ENCODE peak calls at places on chromosomes 12 and 14, in ten cellular contexts. One of them, this sample, is unnamed.
A peak's percentile ranks its signal among the peaks of the same experiment; 100 is the strongest.

GRCh38 chr12:117036547-117036946 is 62.7 kb downstream of the TESC start:
- DNase-seq in cardiac muscle cell: no peak
- DNase-seq in type B pancreatic cell: no peak
- DNase-seq in adrenal gland: no peak
- DNase-seq in hepatocyte: no peak
- DNase-seq in Panc1: no peak
- DNase-seq in epithelial cell of esophagus: no peak
- DNase-seq in heart left ventricle: peak; percentile 15
- DNase-seq in AG10803: no peak
- DNase-seq in tibial nerve: no peak
- DNase-seq in this sample: no peak

GRCh38 chr12:131801254-131801866 is 26.8 kb upstream of the MMP17 start:
- DNase-seq in hepatocyte: no peak
- DNase-seq in cardiac muscle cell: no peak
- DNase-seq in AG10803: no peak
- DNase-seq in Panc1: no peak
- DNase-seq in heart left ventricle: no peak
- DNase-seq in adrenal gland: no peak
- DNase-seq in epithelial cell of esophagus: no peak
- DNase-seq in type B pancreatic cell: no peak
- DNase-seq in tibial nerve: no peak
- DNase-seq in this sample: no peak

GRCh38 chr14:28772613-28773012 is 6.0 kb downstream of the FOXG1 start:
- DNase-seq in AG10803: no peak
- DNase-seq in heart left ventricle: no peak
- DNase-seq in type B pancreatic cell: no peak
- DNase-seq in Panc1: no peak
- DNase-seq in epithelial cell of esophagus: no peak
- DNase-seq in hepatocyte: no peak
- DNase-seq in adrenal gland: no peak
- DNase-seq in cardiac muscle cell: no peak
- DNase-seq in tibial nerve: no peak
- DNase-seq in this sample: no peak

GRCh38 chr12:70186436-70186835 is 56.8 kb upstream of the CNOT2 start:
- DNase-seq in type B pancreatic cell: no peak
- DNase-seq in cardiac muscle cell: no peak
- DNase-seq in hepatocyte: no peak
- DNase-seq in heart left ventricle: no peak
- DNase-seq in Panc1: no peak
- DNase-seq in tibial nerve: no peak
- DNase-seq in epithelial cell of esophagus: no peak
- DNase-seq in adrenal gland: no peak
- DNase-seq in AG10803: no peak
- DNase-seq in this sample: no peak

GRCh38 chr12:119274636-119275065 is 59.9 kb upstream of the CCDC60 start:
- DNase-seq in heart left ventricle: no peak
- DNase-seq in type B pancreatic cell: no peak
- DNase-seq in Panc1: no peak
- DNase-seq in AG10803: no peak
- DNase-seq in epithelial cell of esophagus: no peak
- DNase-seq in adrenal gland: no peak
- DNase-seq in hepatocyte: no peak
- DNase-seq in tibial nerve: no peak
- DNase-seq in cardiac muscle cell: no peak
- DNase-seq in this sample: no peak

GRCh38 chr12:116959845-116960514 is 49.2 kb downstream of the FBXW8 start:
- DNase-seq in tibial nerve: no peak
- DNase-seq in cardiac muscle cell: no peak
- DNase-seq in hepatocyte: no peak
- DNase-seq in Panc1: no peak
- DNase-seq in heart left ventricle: no peak
- DNase-seq in adrenal gland: no peak
- DNase-seq in type B pancreatic cell: no peak
- DNase-seq in epithelial cell of esophagus: peak; percentile 19
- DNase-seq in AG10803: no peak
- DNase-seq in this sample: no peak

GRCh38 chr14:45891417-45892080 is 638.5 kb upstream of the MIS18BP1 start:
- DNase-seq in tibial nerve: no peak
- DNase-seq in Panc1: no peak
- DNase-seq in hepatocyte: peak; percentile 51
- DNase-seq in epithelial cell of esophagus: peak; percentile 75
- DNase-seq in adrenal gland: peak; percentile 16
- DNase-seq in cardiac muscle cell: no peak
- DNase-seq in AG10803: no peak
- DNase-seq in type B pancreatic cell: no peak
- DNase-seq in heart left ventricle: no peak
- DNase-seq in this sample: peak; percentile 2

GRCh38 chr14:99254391-99255009 is 17.5 kb downstream of the BCL11B start:
- DNase-seq in cardiac muscle cell: no peak
- DNase-seq in AG10803: no peak
- DNase-seq in epithelial cell of esophagus: no peak
- DNase-seq in adrenal gland: no peak
- DNase-seq in tibial nerve: no peak
- DNase-seq in type B pancreatic cell: no peak
- DNase-seq in hepatocyte: no peak
- DNase-seq in Panc1: no peak
- DNase-seq in heart left ventricle: no peak
- DNase-seq in this sample: no peak

GRCh38 chr12:93456077-93456476 is 11.2 kb upstream of the MRPL42 start:
- DNase-seq in type B pancreatic cell: no peak
- DNase-seq in Panc1: no peak
- DNase-seq in tibial nerve: no peak
- DNase-seq in heart left ventricle: no peak
- DNase-seq in epithelial cell of esophagus: no peak
- DNase-seq in AG10803: no peak
- DNase-seq in cardiac muscle cell: no peak
- DNase-seq in adrenal gland: no peak
- DNase-seq in hepatocyte: no peak
- DNase-seq in this sample: no peak

GRCh38 chr12:42135264-42135814 is 9.3 kb downstream of the GXYLT1 start:
- DNase-seq in Panc1: no peak
- DNase-seq in heart left ventricle: no peak
- DNase-seq in adrenal gland: no peak
- DNase-seq in AG10803: peak; percentile 73
- DNase-seq in cardiac muscle cell: peak; percentile 82
- DNase-seq in epithelial cell of esophagus: peak; percentile 81
- DNase-seq in tibial nerve: no peak
- DNase-seq in hepatocyte: no peak
- DNase-seq in type B pancreatic cell: no peak
- DNase-seq in this sample: no peak

GRCh38 chr12:49983892-49984291 is 11.1 kb downstream of the AQP6 start:
- DNase-seq in adrenal gland: no peak
- DNase-seq in cardiac muscle cell: peak; percentile 92
- DNase-seq in tibial nerve: no peak
- DNase-seq in type B pancreatic cell: no peak
- DNase-seq in AG10803: peak; percentile 73
- DNase-seq in hepatocyte: peak; percentile 78
- DNase-seq in heart left ventricle: no peak
- DNase-seq in epithelial cell of esophagus: peak; percentile 68
- DNase-seq in Panc1: no peak
- DNase-seq in this sample: no peak

GRCh38 chr12:4978737-4979136 is 64.9 kb upstream of the KCNA5 start:
- DNase-seq in adrenal gland: no peak
- DNase-seq in type B pancreatic cell: no peak
- DNase-seq in Panc1: no peak
- DNase-seq in AG10803: peak; percentile 6
- DNase-seq in heart left ventricle: no peak
- DNase-seq in tibial nerve: no peak
- DNase-seq in cardiac muscle cell: no peak
- DNase-seq in hepatocyte: no peak
- DNase-seq in epithelial cell of esophagus: no peak
- DNase-seq in this sample: no peak

GRCh38 chr12:89856431-89856830 is 147.8 kb upstream of the ATP2B1 start:
- DNase-seq in epithelial cell of esophagus: peak; percentile 68
- DNase-seq in tibial nerve: no peak
- DNase-seq in AG10803: peak; percentile 75
- DNase-seq in heart left ventricle: no peak
- DNase-seq in adrenal gland: no peak
- DNase-seq in type B pancreatic cell: no peak
- DNase-seq in Panc1: no peak
- DNase-seq in hepatocyte: no peak
- DNase-seq in cardiac muscle cell: peak; percentile 94
- DNase-seq in this sample: no peak

DNA sequence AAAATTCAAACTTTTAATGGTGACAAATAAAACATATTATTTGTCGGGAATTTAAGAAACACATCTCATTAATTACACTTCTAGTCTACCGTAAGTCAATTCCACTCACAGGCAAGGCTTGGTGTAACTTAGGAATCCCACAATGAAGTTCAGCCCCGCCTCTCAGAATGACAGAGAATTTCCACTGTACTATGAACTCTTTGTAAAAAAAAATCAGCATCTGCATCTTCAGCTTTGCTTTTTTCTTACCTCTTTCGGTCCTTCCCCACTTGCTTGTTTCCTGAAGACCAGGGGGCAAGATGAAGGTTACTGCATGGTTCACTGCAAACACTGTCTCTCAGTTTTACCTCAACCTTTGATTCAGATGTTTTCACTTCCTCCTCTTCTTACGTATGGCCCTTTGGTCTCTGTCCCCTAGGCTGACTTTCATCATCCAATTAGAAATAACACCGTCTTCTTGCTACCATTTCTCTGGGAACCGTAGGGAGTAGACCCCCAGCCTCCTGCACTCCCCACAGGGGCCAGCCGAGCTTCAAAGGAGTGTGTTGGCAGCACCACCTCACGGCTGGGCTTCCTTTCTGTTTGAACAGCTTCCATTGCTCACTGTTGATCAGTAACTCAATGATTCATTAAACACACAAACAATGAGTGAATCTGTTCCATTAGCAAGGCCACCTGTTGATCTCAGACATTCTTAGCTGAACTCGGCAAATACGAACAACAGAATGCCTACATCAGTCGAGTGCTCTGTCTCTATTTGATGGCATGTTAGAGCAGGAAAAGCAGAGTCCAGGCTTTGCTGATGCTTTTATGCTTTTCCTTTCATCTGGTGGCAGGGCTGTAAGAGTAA is 343.0 kb downstream of the BMP4 start:
- DNase-seq in hepatocyte: peak; percentile 71
- DNase-seq in tibial nerve: no peak
- DNase-seq in heart left ventricle: no peak
- DNase-seq in type B pancreatic cell: no peak
- DNase-seq in Panc1: peak; percentile 69
- DNase-seq in cardiac muscle cell: no peak
- DNase-seq in AG10803: no peak
- DNase-seq in epithelial cell of esophagus: peak; percentile 88
- DNase-seq in adrenal gland: peak; percentile 15
- DNase-seq in this sample: peak; percentile 64
- TF ChIP-seq CTCF in hepatocyte: no peak
- TF ChIP-seq CTCF in tibial nerve: no peak
- TF ChIP-seq CTCF in heart left ventricle: no peak
- TF ChIP-seq CTCF in type B pancreatic cell: no peak
- TF ChIP-seq CTCF in Panc1: no peak
- TF ChIP-seq CTCF in cardiac muscle cell: no peak
- TF ChIP-seq CTCF in AG10803: no peak
- TF ChIP-seq CTCF in epithelial cell of esophagus: no peak
- TF ChIP-seq CTCF in adrenal gland: no peak
- TF ChIP-seq CTCF in this sample: no peak

DNA sequence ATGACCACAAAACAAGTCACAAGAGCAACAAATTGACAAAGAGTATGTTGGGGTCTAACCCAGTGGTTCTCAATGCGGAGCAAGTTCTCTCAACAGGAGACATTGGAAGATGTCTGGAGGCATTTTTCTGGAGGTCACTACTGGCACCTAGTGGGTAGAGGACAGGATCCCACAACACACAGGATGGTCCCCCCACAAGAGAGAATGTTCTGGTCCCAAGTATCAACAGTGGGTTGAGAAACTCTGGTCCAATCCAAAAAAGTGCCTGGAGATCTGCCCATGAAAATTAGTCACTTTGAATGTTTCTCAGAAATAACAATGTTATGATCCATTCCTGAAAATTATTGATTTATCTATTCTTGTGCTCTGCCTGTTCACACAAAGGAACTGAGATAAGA is 3.3 kb downstream of the SSH1 start:
- DNase-seq in heart left ventricle: no peak
- DNase-seq in epithelial cell of esophagus: peak; percentile 68
- DNase-seq in Panc1: no peak
- DNase-seq in AG10803: peak; percentile 95
- DNase-seq in tibial nerve: peak; percentile 78
- DNase-seq in type B pancreatic cell: no peak
- DNase-seq in hepatocyte: peak; percentile 25
- DNase-seq in cardiac muscle cell: peak; percentile 92
- DNase-seq in adrenal gland: peak; percentile 68
- DNase-seq in this sample: peak; percentile 28
- TF ChIP-seq CTCF in heart left ventricle: peak; percentile 37
- TF ChIP-seq CTCF in epithelial cell of esophagus: peak; percentile 44
- TF ChIP-seq CTCF in Panc1: peak; percentile 75
- TF ChIP-seq CTCF in AG10803: peak; percentile 73
- TF ChIP-seq CTCF in tibial nerve: peak; percentile 46
- TF ChIP-seq CTCF in type B pancreatic cell: no peak
- TF ChIP-seq CTCF in hepatocyte: peak; percentile 11
- TF ChIP-seq CTCF in cardiac muscle cell: peak; percentile 50
- TF ChIP-seq CTCF in adrenal gland: peak; percentile 38
- TF ChIP-seq CTCF in this sample: peak; percentile 26

DNA sequence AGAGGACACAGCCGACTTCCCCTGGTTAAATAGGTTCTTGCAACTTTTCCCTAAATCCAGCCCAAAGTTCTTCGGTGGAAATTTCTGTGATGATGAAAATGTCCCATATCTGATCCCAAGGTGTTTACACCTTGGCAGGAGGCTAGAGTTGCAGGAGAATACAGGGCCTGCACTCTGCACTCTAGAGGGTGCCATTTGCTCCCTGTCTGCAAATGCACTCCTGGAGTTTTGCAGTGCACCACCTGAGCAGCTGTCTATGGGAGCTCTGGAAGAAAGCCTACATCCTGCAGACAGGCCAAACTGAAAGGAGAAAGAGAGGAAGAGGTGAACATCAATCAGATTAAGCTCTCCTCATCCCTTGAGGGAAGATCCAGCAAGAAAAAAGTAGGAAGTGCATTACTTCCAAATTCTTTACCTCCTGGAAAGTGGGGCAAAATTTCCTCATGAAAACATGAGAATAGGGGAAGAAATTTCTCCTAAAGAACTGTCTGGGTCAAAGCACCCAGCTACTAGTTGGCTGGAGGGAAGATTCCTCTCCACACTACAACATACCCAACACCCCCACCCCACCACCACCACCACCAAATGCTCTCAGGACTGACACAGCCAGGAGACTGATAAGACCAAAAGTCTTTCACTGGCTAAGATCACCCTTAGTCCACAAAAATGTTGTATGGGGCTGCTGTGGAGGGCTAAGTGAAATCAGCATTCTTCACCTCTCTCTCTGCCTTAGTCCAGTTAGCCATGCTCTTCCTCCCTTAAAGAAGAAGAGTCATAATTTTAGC is 106.4 kb downstream of the NUAK1 start:
- DNase-seq in AG10803: peak; percentile 19
- DNase-seq in Panc1: no peak
- DNase-seq in type B pancreatic cell: no peak
- DNase-seq in tibial nerve: no peak
- DNase-seq in cardiac muscle cell: peak; percentile 60
- DNase-seq in heart left ventricle: no peak
- DNase-seq in adrenal gland: no peak
- DNase-seq in hepatocyte: no peak
- DNase-seq in epithelial cell of esophagus: peak; percentile 28
- DNase-seq in this sample: no peak
- TF ChIP-seq CTCF in AG10803: no peak
- TF ChIP-seq CTCF in Panc1: peak; percentile 72
- TF ChIP-seq CTCF in type B pancreatic cell: no peak
- TF ChIP-seq CTCF in tibial nerve: no peak
- TF ChIP-seq CTCF in cardiac muscle cell: peak; percentile 15
- TF ChIP-seq CTCF in heart left ventricle: no peak
- TF ChIP-seq CTCF in adrenal gland: no peak
- TF ChIP-seq CTCF in hepatocyte: peak; percentile 20
- TF ChIP-seq CTCF in epithelial cell of esophagus: no peak
- TF ChIP-seq CTCF in this sample: no peak

GRCh38 chr12:43551971-43552559 is at the start of gene ADAMTS20:
- DNase-seq in type B pancreatic cell: peak; percentile 81
- DNase-seq in tibial nerve: no peak
- DNase-seq in hepatocyte: peak; percentile 63
- DNase-seq in heart left ventricle: no peak
- DNase-seq in cardiac muscle cell: peak; percentile 4
- DNase-seq in AG10803: no peak
- DNase-seq in Panc1: no peak
- DNase-seq in adrenal gland: no peak
- DNase-seq in epithelial cell of esophagus: peak; percentile 15
- DNase-seq in this sample: no peak
- TF ChIP-seq CTCF in type B pancreatic cell: peak; percentile 75
- TF ChIP-seq CTCF in tibial nerve: no peak
- TF ChIP-seq CTCF in hepatocyte: no peak
- TF ChIP-seq CTCF in heart left ventricle: no peak
- TF ChIP-seq CTCF in cardiac muscle cell: no peak
- TF ChIP-seq CTCF in AG10803: no peak
- TF ChIP-seq CTCF in Panc1: no peak
- TF ChIP-seq CTCF in adrenal gland: no peak
- TF ChIP-seq CTCF in epithelial cell of esophagus: no peak
- TF ChIP-seq CTCF in this sample: no peak